ENCODE peak calls at places on chromosome 20, in seven cellular contexts. B is dorsolateral prefrontal cortex; X is effector memory CD4-positive, alpha-beta T cell; R is AG09309; F is pancreas; V is neural progenitor cell; D is lower leg skin. Z is an unnamed sample.

GRCh38 chr20:44695295-44696230 is 19.6 kb upstream of the CCN5 start:
- DNase-seq in B (no peak), X (no peak), R (peak), F (no peak), V (no peak), D (no peak), Z (no peak)

GRCh38 chr20:49043000-49043399 is 3.1 kb upstream of the CSE1L start:
- DNase-seq in B (no peak), X (no peak), R (no peak), F (no peak), V (no peak), D (no peak), Z (no peak)

GRCh38 chr20:15917333-15917732 is 655.9 kb downstream of the KIF16B start:
- DNase-seq in B (no peak), X (no peak), R (no peak), F (no peak), V (no peak), D (no peak), Z (no peak)

GRCh38 chr20:62301111-62301668 is 1.6 kb upstream of the ADRM1 start:
- DNase-seq in B (no peak), X (no peak), R (no peak), F (no peak), V (no peak), D (no peak), Z (no peak)

GRCh38 chr20:58610071-58610800 is 40.8 kb upstream of the STX16 start:
- DNase-seq in B (no peak), X (no peak), R (no peak), F (no peak), V (no peak), D (no peak), Z (no peak)

GRCh38 chr20:60036346-60037119 is 78.3 kb downstream of the CDH26 start:
- DNase-seq in B (no peak), X (no peak), R (no peak), F (no peak), V (no peak), D (no peak), Z (no peak)

GRCh38 chr20:8642247-8642646 is 426.6 kb upstream of the PLCB4 start:
- DNase-seq in B (no peak), X (no peak), R (no peak), F (no peak), V (no peak), D (no peak), Z (no peak)

GRCh38 chr20:45254867-45255266 is 503 bp upstream of the SLPI start:
- DNase-seq in B (no peak), X (no peak), R (peak), F (no peak), V (peak), D (peak), Z (peak)

GRCh38 chr20:46651091-46651962 is at the start of gene SLC13A3:
- DNase-seq in B (peak), X (no peak), R (no peak), F (no peak), V (peak), D (no peak), Z (no peak)

GRCh38 chr20:58842276-58842675 is 8.4 kb downstream of the GNAS-AS1 start:
- DNase-seq in B (no peak), X (no peak), R (no peak), F (no peak), V (no peak), D (no peak), Z (no peak)

GRCh38 chr20:51354769-51355319 is 187.7 kb downstream of the NFATC2 start:
- DNase-seq in B (no peak), X (no peak), R (no peak), F (no peak), V (no peak), D (no peak), Z (no peak)
- H3K4me3 ChIP-seq in B (no peak), X (no peak), R (no peak), F (no peak), V (no peak), D (no peak), Z (no peak)

GRCh38 chr20:37442547-37442946 is 78.5 kb upstream of the NNAT start:
- DNase-seq in B (no peak), X (no peak), R (no peak), F (no peak), V (no peak), D (no peak), Z (no peak)
- H3K4me3 ChIP-seq in B (no peak), X (no peak), R (no peak), F (no peak), V (no peak), D (no peak), Z (no peak)

GRCh38 chr20:36644713-36645109 is 1.3 kb downstream of the SLA2 start:
- DNase-seq in B (no peak), X (no peak), R (no peak), F (no peak), V (no peak), D (no peak), Z (no peak)

GRCh38 chr20:36647194-36648121 is 1.5 kb upstream of the SLA2 start:
- DNase-seq in B (no peak), X (no peak), R (no peak), F (no peak), V (peak), D (no peak), Z (no peak)

GRCh38 chr20:36645353-36645752 is 643 bp downstream of the SLA2 start:
- DNase-seq in B (no peak), X (no peak), R (no peak), F (no peak), V (no peak), D (no peak), Z (no peak)

GRCh38 chr20:36646678-36647077 is 682 bp upstream of the SLA2 start:
- DNase-seq in B (peak), X (no peak), R (no peak), F (no peak), V (no peak), D (no peak), Z (no peak)

GRCh38 chr20:36645998-36646397 is at the start of gene SLA2:
- DNase-seq in B (peak), X (peak), R (no peak), F (no peak), V (no peak), D (no peak), Z (no peak)
- H3K4me3 ChIP-seq in B (no peak), X (peak), R (no peak), F (no peak), V (no peak), D (no peak), Z (no peak)

DNA sequence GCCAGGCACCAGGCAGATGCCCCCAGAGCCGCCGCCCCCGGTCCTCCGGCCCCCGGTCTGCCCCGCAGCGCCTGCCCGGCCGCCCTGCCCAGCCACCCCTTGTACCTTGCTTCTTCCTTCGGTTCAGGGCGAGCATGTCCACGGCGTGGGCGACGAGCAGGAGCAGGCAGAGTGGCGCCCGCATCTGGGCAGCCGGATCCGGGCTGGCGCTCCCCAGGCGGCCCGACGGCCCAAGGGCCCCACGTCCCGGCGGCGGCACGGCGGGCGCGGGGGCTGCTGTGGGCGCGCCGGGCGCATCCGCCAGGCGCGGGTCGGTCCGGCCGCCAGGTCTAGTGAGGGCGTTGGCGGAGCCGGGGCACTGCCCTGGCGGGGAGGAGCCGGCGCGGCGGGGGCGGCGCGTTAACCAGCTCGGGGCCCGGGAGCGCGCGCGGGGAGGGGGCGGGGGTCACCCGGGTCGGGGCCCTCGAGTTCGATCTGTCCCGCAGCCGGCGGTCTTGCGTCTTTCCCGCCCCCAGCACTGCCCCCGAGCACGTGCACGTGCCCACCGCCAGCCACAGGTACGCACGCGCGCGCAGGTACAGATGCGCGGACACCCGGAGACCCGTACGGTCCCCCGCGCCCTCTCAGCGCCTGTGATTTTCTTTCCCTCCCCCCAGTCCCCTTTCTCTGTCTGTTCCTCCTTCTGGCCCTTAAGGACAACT is at the start of gene RSPO4:
- DNase-seq in B (no peak), X (no peak), R (no peak), F (no peak), V (peak), D (no peak), Z (no peak)
- H3K4me3 ChIP-seq in B (no peak), X (no peak), R (no peak), F (no peak), V (peak), D (no peak), Z (no peak)

DNA sequence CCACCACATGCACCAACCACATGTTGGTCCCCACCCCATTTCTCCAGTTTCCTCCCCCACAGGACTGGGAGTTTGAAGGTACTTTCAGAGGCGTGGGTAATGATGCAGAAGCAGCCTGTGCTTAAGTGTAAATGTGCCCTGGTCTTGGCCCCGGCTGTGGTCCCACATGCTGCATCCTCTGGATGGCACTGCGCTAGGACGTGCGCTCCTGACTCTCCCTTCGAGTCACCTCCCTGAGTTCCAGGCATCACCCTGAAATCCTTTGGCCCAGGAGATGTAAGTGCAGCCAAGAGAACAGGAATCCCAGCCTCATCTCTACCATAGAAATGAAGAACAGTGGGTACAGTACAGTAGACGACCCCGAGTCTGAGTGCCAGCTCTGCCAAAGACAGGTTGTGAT is 5.7 kb downstream of the HCK start:
- DNase-seq in B (no peak), X (no peak), R (no peak), F (no peak), V (no peak), D (no peak), Z (no peak)
- H3K4me3 ChIP-seq in B (no peak), X (no peak), R (no peak), F (no peak), V (no peak), D (no peak), Z (no peak)

DNA sequence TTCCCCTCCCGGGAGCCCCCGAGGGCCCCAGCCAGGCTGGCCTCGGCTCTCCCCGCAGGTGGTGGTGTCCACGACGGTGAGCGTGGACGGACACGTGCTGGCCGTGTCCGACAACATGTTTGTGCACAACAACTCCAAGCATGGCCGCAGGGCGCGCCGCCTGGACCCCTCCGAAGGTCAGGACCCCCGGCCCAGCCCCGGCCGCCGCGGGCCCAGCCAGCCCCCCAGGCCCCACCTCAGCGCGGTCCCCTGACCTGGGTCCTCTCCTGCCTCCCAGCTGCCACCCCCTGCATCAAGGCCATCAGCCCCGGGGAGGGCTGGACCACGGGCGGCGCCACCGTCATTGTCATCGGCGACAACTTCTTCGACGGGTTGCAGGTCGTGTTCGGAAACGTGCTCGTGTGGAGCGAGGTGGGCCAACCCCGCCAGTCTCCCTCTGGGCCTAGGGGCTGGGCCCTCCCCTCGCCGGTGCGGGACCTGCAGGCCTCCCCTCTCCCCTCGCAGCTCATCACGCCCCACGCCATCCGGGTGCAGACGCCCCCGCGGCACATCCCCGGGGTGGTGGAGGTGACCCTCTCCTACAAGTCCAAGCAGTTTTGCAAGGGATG is 51.0 kb downstream of the CPXM1 start:
- DNase-seq in B (no peak), X (no peak), R (no peak), F (no peak), V (no peak), D (no peak), Z (no peak)
- H3K4me3 ChIP-seq in B (no peak), X (no peak), R (no peak), F (no peak), V (no peak), D (no peak), Z (no peak)

GRCh38 chr20:53165452-53165851 is 193.3 kb downstream of the TSHZ2 start:
- DNase-seq in B (no peak), X (no peak), R (no peak), F (no peak), V (no peak), D (no peak), Z (no peak)

GRCh38 chr20:53162251-53162835 is 190.2 kb downstream of the TSHZ2 start:
- DNase-seq in B (no peak), X (no peak), R (peak), F (peak), V (peak), D (peak), Z (peak)

GRCh38 chr20:53163486-53163885 is 191.3 kb downstream of the TSHZ2 start:
- DNase-seq in B (no peak), X (no peak), R (peak), F (no peak), V (no peak), D (no peak), Z (peak)

GRCh38 chr20:53161473-53161872 is 189.3 kb downstream of the TSHZ2 start:
- DNase-seq in B (no peak), X (no peak), R (no peak), F (no peak), V (no peak), D (no peak), Z (no peak)

GRCh38 chr20:53164072-53164471 is 191.9 kb downstream of the TSHZ2 start:
- DNase-seq in B (no peak), X (no peak), R (no peak), F (no peak), V (no peak), D (no peak), Z (no peak)
- H3K4me3 ChIP-seq in B (no peak), X (no peak), R (no peak), F (no peak), V (no peak), D (no peak), Z (no peak)

GRCh38 chr20:35226775-35227681 is 538 bp downstream of the MMP24 start:
- DNase-seq in B (peak), X (no peak), R (no peak), F (peak), V (peak), D (no peak), Z (no peak)
- H3K4me3 ChIP-seq in B (peak), X (no peak), R (peak), F (no peak), V (peak), D (no peak), Z (peak)